ENCODE peak calls at places on chromosomes 11 and 22, in ten cellular contexts. E is NCI-H748 treated with DMSO at 0.1 percent for 48 hours; O is H9; D is activated CD4-positive, alpha-beta T cell treated with anti-CD3 and anti-CD28 coated beads, Interleukin-2, amount 50 U/mL, for 48 hours; V is suprapubic skin; L is stomach; M is COR-L47; W is brain microvascular endothelial cell; G is NCI-H460; P is hypothalamus. Y is an unnamed sample.

GRCh38 chr11:533586-534196 is 1.7 kb downstream of the HRAS start:
- DNase-seq in G (no peak), D (no peak), L (no peak), O (no peak), M (no peak), W (no peak), E (no peak), P (no peak), V (peak; percentile 67), Y (no peak)

GRCh38 chr11:3052109-3052479 is 5.1 kb downstream of the CARS1 start:
- DNase-seq in L (no peak), M (peak; percentile 25), P (no peak), W (no peak), O (no peak), E (peak; percentile 83), V (no peak), G (no peak), D (no peak), Y (peak; percentile 93)

GRCh38 chr22:42970029-42970428 is 44.9 kb downstream of the PACSIN2 start:
- DNase-seq in P (no peak), G (no peak), E (no peak), W (no peak), O (no peak), V (peak; percentile 22), M (no peak), L (no peak), D (no peak), Y (no peak)

GRCh38 chr22:28441720-28442263 is 237.8 kb downstream of the TTC28 start:
- DNase-seq in W (no peak), P (no peak), E (no peak), O (no peak), V (no peak), D (no peak), G (no peak), M (no peak), L (no peak), Y (no peak)

GRCh38 chr11:69377029-69377952 is 83.3 kb downstream of the MYEOV start:
- DNase-seq in M (no peak), G (no peak), O (no peak), V (peak; percentile 53), W (no peak), D (no peak), L (no peak), E (no peak), P (no peak), Y (no peak)

GRCh38 chr22:42075277-42075676 is 1.2 kb downstream of the PHETA2 start:
- DNase-seq in M (no peak), L (no peak), V (no peak), O (no peak), G (no peak), W (no peak), P (no peak), E (no peak), D (no peak), Y (no peak)

GRCh38 chr11:66687831-66688281 is 10.2 kb upstream of the RBM4B start:
- DNase-seq in G (no peak), O (no peak), P (no peak), L (no peak), W (no peak), D (no peak), M (no peak), E (no peak), V (peak; percentile 59), Y (no peak)

GRCh38 chr11:72144807-72145565 is 9.5 kb downstream of the FOLR3 start:
- DNase-seq in L (no peak), E (no peak), O (no peak), D (no peak), W (peak; percentile 26), M (no peak), P (no peak), G (no peak), V (no peak), Y (no peak)

GRCh38 chr11:74505911-74506310 is 12.4 kb upstream of the LIPT2 start:
- DNase-seq in W (no peak), O (no peak), V (no peak), G (no peak), P (no peak), D (no peak), L (no peak), M (no peak), E (no peak), Y (no peak)

GRCh38 chr11:60184824-60185511 is 2.1 kb upstream of the MS4A6A start:
- DNase-seq in M (no peak), W (no peak), L (no peak), D (no peak), G (no peak), E (no peak), P (no peak), V (no peak), O (no peak), Y (no peak)

GRCh38 chr11:60871378-60872061 is 4.2 kb downstream of the ZP1 start:
- DNase-seq in E (no peak), P (no peak), D (peak; percentile 3), G (no peak), O (no peak), M (no peak), L (peak; percentile 16), W (peak; percentile 38), V (no peak), Y (no peak)

GRCh38 chr11:34154059-34154875 is 48.8 kb downstream of the NAT10 start:
- DNase-seq in L (no peak), E (no peak), P (no peak), W (no peak), G (no peak), D (no peak), O (no peak), M (no peak), V (no peak), Y (no peak)

GRCh38 chr11:62543680-62544444 is 2.7 kb downstream of the AHNAK start:
- DNase-seq in L (no peak), G (no peak), V (peak; percentile 76), W (no peak), E (no peak), O (no peak), M (no peak), D (peak; percentile 23), P (no peak), Y (no peak)

GRCh38 chr11:47464479-47464878 is 15.5 kb upstream of the RAPSN start:
- DNase-seq in M (no peak), D (no peak), E (no peak), W (peak; percentile 48), V (no peak), L (no peak), P (no peak), O (no peak), G (peak; percentile 13), Y (peak; percentile 70)

GRCh38 chr11:19772480-19772879 is 59.8 kb downstream of the NAV2 start:
- DNase-seq in O (peak; percentile 84), W (peak; percentile 11), G (no peak), M (no peak), V (no peak), P (no peak), L (no peak), D (no peak), E (no peak), Y (no peak)

GRCh38 chr11:30489076-30489475 is 97.1 kb downstream of the MPPED2 start:
- DNase-seq in G (no peak), L (no peak), E (no peak), V (no peak), O (no peak), P (no peak), D (no peak), W (no peak), M (no peak), Y (no peak)

GRCh38 chr22:29266564-29267461 is 968 bp downstream of the RHBDD3 start:
- DNase-seq in E (no peak), V (no peak), W (no peak), G (no peak), L (no peak), M (no peak), P (no peak), O (no peak), D (peak; percentile 18), Y (no peak)

GRCh38 chr11:113400631-113401230 is 13.2 kb downstream of the ANKK1 start:
- DNase-seq in M (no peak), G (no peak), D (no peak), O (no peak), W (no peak), E (no peak), L (no peak), V (no peak), P (no peak), Y (no peak)

GRCh38 chr11:43845816-43846215 is 34.8 kb upstream of the ALKBH3 start:
- DNase-seq in G (no peak), M (no peak), V (no peak), E (no peak), D (no peak), W (no peak), P (no peak), L (no peak), O (no peak), Y (no peak)

GRCh38 chr11:44493929-44494328 is 71.5 kb upstream of the CD82 start:
- DNase-seq in L (no peak), O (no peak), E (no peak), G (no peak), D (no peak), P (no peak), V (no peak), M (no peak), W (no peak), Y (no peak)

GRCh38 chr11:120068114-120068573 is 69.8 kb downstream of the TRIM29 start:
- DNase-seq in O (peak; percentile 15), P (no peak), V (peak; percentile 14), W (peak; percentile 18), L (no peak), M (no peak), E (no peak), D (no peak), G (no peak), Y (peak; percentile 8)

GRCh38 chr11:19577391-19577831 is 135.2 kb upstream of the NAV2 start:
- DNase-seq in D (no peak), O (no peak), E (no peak), V (no peak), L (peak; percentile 41), W (no peak), G (no peak), P (no peak), M (no peak), Y (no peak)

GRCh38 chr11:97815667-97816066 is 1205.1 kb upstream of the CNTN5 start:
- DNase-seq in L (no peak), O (no peak), P (no peak), W (no peak), V (no peak), G (no peak), E (no peak), D (no peak), M (no peak), Y (no peak)

GRCh38 chr11:44358713-44359112 is 48.8 kb upstream of the ALX4 start:
- DNase-seq in M (no peak), D (no peak), V (no peak), P (no peak), O (no peak), G (no peak), L (no peak), W (no peak), E (no peak), Y (no peak)

GRCh38 chr11:33730716-33731115 is 5.5 kb downstream of the CD59 start:
- DNase-seq in W (no peak), M (no peak), L (no peak), G (no peak), P (no peak), E (no peak), O (no peak), V (no peak), D (no peak), Y (no peak)

GRCh38 chr11:25775608-25776007 is 556.3 kb upstream of the ANO3 start:
- DNase-seq in P (no peak), M (no peak), L (no peak), V (no peak), G (no peak), D (no peak), E (no peak), O (no peak), W (peak; percentile 21), Y (no peak)

GRCh38 chr11:128397362-128397761 is 190.0 kb downstream of the ETS1 start:
- DNase-seq in M (no peak), O (no peak), L (no peak), D (no peak), E (no peak), P (no peak), G (no peak), W (no peak), V (no peak), Y (no peak)

GRCh38 chr11:76606102-76606793 is 64.3 kb downstream of the LRRC32 start:
- DNase-seq in L (no peak), G (no peak), M (no peak), D (no peak), V (peak; percentile 83), W (no peak), E (no peak), P (no peak), O (peak; percentile 25), Y (no peak)

Y was measured in NCI-H2227 treated with DMSO at 0.1 percent for 48 hours.